ENCODE peak calls at places on chromosomes 3 and 15, in four cellular contexts. F, S, W and R are unnamed samples.

GRCh38 chr15:35000511-35000910 is 12.4 kb upstream of the ZNF770 start:
- DNase-seq in F (peak), S (peak), W (no peak), R (no peak)

GRCh38 chr3:68256635-68257034 is 602.2 kb upstream of the SUCLG2 start:
- DNase-seq in F (peak), S (no peak), W (no peak), R (no peak)

GRCh38 chr3:129117134-129117533 is 4.5 kb downstream of the RAB43 start:
- DNase-seq in F (no peak), S (no peak), W (no peak), R (no peak)

GRCh38 chr3:177589041-177589650 is 391.9 kb upstream of the TBL1XR1 start:
- DNase-seq in F (no peak), S (no peak), W (no peak), R (no peak)

GRCh38 chr15:74664028-74664616 is 31.7 kb downstream of the EDC3 start:
- DNase-seq in F (peak), S (no peak), W (peak), R (no peak)

GRCh38 chr3:66140763-66141372 is 79.9 kb upstream of the SLC25A26 start:
- DNase-seq in F (no peak), S (no peak), W (no peak), R (peak)

GRCh38 chr3:149771652-149772271 is 19.5 kb upstream of the COMMD2 start:
- DNase-seq in F (peak), S (peak), W (peak), R (no peak)

GRCh38 chr3:160001154-160001760 is 12.6 kb downstream of the IL12A start:
- DNase-seq in F (no peak), S (no peak), W (no peak), R (no peak)

GRCh38 chr3:11407644-11408043 is 135.4 kb downstream of the ATG7 start:
- DNase-seq in F (no peak), S (no peak), W (no peak), R (no peak)

GRCh38 chr15:75123395-75123794 is 78.3 kb upstream of the C15orf39 start:
- DNase-seq in F (peak), S (peak), W (no peak), R (no peak)

GRCh38 chr3:53255360-53255774 is 455 bp downstream of the TKT start:
- DNase-seq in F (no peak), S (no peak), W (no peak), R (no peak)

GRCh38 chr15:99487337-99487730 is 78.5 kb upstream of the MEF2A start:
- DNase-seq in F (no peak), S (no peak), W (no peak), R (no peak)

GRCh38 chr15:64162869-64163661 is at the start of gene PPIB:
- DNase-seq in F (peak), S (peak), W (peak), R (peak)

GRCh38 chr15:67548862-67549651 is 6.6 kb downstream of the MAP2K5 start:
- DNase-seq in F (no peak), S (no peak), W (no peak), R (no peak)

GRCh38 chr3:191627064-191627463 is 166.1 kb downstream of the PYDC2 start:
- DNase-seq in F (no peak), S (no peak), W (no peak), R (no peak)

GRCh38 chr3:177995006-177995732 is 541.1 kb upstream of the KCNMB2 start:
- DNase-seq in F (no peak), S (no peak), W (no peak), R (no peak)

GRCh38 chr15:31776039-31776438 is 254.3 kb upstream of the CHRNA7 start:
- DNase-seq in F (no peak), S (no peak), W (no peak), R (no peak)

GRCh38 chr15:26128611-26129140 is 265.5 kb upstream of the ATP10A start:
- DNase-seq in F (no peak), S (no peak), W (no peak), R (no peak)

GRCh38 chr3:188829577-188829976 is 342.2 kb upstream of the TPRG1 start:
- DNase-seq in F (no peak), S (no peak), W (no peak), R (no peak)

GRCh38 chr3:127711021-127711420 is 38.3 kb downstream of the ABTB1 start:
- DNase-seq in F (no peak), S (no peak), W (no peak), R (no peak)

GRCh38 chr3:18423401-18424212 is 1.5 kb downstream of the SATB1 start:
- DNase-seq in F (peak), S (peak), W (no peak), R (peak)

GRCh38 chr3:160312014-160312624 is 86.9 kb downstream of the C3orf80 start:
- DNase-seq in F (no peak), S (peak), W (no peak), R (no peak)

GRCh38 chr15:56385908-56386307 is 20.7 kb downstream of the TEX9 start:
- DNase-seq in F (no peak), S (no peak), W (no peak), R (no peak)

GRCh38 chr3:65484964-65485363 is 553.8 kb downstream of the MAGI1 start:
- DNase-seq in F (no peak), S (no peak), W (no peak), R (no peak)

GRCh38 chr3:48832691-48833090 is 15.0 kb downstream of the PRKAR2A start:
- DNase-seq in F (no peak), S (no peak), W (peak), R (no peak)

GRCh38 chr3:14194865-14195264 is 16.2 kb downstream of the LSM3 start:
- DNase-seq in F (no peak), S (no peak), W (no peak), R (no peak)

GRCh38 chr15:44832068-44832467 is 95.7 kb downstream of the TRIM69 start:
- DNase-seq in F (no peak), S (peak), W (no peak), R (no peak)

GRCh38 chr15:77497108-77497737 is 76.5 kb downstream of the HMG20A start:
- DNase-seq in F (no peak), S (no peak), W (no peak), R (no peak)

DNA sequence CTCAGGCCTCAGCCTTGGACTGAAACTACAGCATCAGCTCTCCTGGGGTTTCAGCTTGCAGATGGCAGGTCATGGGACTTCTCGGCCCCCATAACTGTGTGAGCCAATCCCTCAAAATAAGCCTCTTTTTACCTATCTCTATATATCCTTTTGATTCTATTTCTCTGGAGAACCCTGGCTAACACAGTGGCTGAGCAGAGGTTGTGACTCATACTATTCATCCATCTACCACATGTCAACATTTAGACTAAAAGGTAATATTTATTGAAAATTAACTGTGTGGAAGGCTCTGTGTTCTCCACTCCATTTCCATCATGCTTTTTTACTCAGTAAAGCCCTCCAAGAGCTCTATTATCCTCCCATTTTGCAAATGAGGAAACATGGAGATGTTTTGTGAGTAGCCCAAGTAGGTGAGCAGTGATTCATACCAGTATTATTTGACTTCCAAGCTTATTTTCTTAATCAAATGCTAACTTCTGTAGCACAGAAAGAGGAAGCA is 217.9 kb upstream of the DCBLD2 start:
- DNase-seq in F (no peak), S (no peak), W (no peak), R (no peak)
- TF ChIP-seq CHD4 in F (no peak), S (no peak), W (no peak), R (no peak)

GRCh38 chr3:50319181-50319871 is 3.2 kb downstream of the HYAL2 start:
- DNase-seq in F (no peak), S (no peak), W (no peak), R (no peak)
- H3K4me3 ChIP-seq in F (no peak), S (no peak), W (no peak), R (no peak)

DNA sequence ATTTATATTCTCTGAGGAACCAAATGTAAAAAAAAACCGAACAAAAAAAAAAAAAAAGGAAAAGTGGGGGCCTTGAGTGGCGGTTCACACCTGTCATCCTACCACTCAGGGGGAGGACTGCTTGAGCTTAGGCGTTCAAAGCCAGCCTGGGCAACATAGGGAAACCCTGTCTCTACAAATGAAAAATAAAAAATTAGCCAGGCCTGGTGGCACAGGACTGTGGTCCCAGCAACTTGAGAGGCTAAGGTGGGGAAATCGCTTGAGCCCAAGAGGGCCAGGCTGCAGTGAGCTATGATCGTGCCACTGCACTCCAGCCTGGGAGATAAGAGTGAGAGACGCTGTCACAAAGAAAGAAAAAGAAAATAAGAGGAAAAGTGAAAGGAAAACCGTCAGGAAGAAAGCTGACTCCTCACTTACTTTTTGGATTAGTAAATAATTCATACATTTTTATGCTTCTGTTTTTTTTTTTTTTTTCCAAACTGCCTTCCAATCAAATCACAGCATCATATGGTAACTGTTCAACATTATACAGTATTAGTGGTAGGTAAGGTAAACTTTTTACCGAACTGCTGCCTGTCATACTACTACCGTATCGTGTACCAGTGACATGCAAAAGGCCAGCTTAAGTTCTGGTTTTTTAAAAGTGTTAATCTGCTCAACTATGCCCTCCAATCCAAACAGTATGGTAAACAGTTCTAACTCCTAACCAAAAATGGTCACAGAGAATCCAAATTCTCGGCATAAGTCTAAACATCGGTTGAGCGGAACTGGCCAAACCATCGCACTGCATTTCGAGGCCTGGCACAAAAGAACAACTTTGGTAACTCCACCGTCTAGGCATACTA is 1.2 kb downstream of the PHC3 start:
- DNase-seq in F (no peak), S (peak), W (no peak), R (no peak)
- TF ChIP-seq JUNB in F (no peak), S (no peak), W (no peak), R (no peak)

DNA sequence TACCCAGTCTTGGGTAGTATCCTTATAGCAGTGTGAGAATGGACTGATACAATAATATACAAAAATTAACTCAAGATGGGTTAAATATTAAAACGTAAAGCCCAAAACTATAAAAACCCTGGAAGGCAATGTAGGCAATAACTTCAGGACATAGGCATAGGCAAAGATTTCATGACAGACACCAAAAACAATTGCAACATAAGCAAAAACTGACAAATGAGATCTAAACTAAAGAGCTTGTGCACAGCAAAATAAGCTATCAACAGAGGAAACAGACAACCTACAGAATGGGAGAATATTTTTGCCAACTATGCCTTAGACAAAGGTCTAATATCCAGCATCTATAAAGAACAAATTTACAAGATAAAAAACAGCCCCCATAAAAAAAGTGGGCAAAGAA is 204.8 kb upstream of the CCDC54 start:
- DNase-seq in F (no peak), S (no peak), W (no peak), R (no peak)
- TF ChIP-seq CHD4 in F (no peak), S (no peak), W (no peak), R (no peak)

GRCh38 chr15:96053039-96054021 is 277.2 kb upstream of the NR2F2 start:
- DNase-seq in F (peak), S (peak), W (peak), R (no peak)
- H3K4me3 ChIP-seq in F (peak), S (peak), W (peak), R (no peak)